ENCODE peak calls at places on chromosomes 12 and 14, in five cellular contexts. K is type B pancreatic cell, O is amniotic stem cell, S is astrocyte of the cerebellum, B is NCI-H748 treated with DMSO at 0.1 percent for 48 hours. L is an unnamed sample.

GRCh38 chr12:127145929-127146789 is 1120.8 kb upstream of the TMEM132C start:
- DNase-seq in K (no peak), O (peak), S (no peak), B (no peak), L (no peak)

GRCh38 chr14:59507063-59507751 is 22.9 kb downstream of the JKAMP start:
- DNase-seq in O (peak), S (peak), K (no peak), B (peak), L (peak)

GRCh38 chr14:32896979-32897723 is 41.5 kb upstream of the NPAS3 start:
- DNase-seq in K (no peak), O (no peak), S (peak), B (no peak), L (peak)

GRCh38 chr12:124898200-124898950 is 16.1 kb downstream of the UBC start:
- DNase-seq in S (no peak), K (no peak), O (no peak), B (no peak), L (peak)

GRCh38 chr14:74109369-74109768 is 24.6 kb downstream of the LIN52 start:
- DNase-seq in O (no peak), B (no peak), S (no peak), K (no peak), L (no peak)

GRCh38 chr12:113320401-113320800 is 14.5 kb downstream of the SLC8B1 start:
- DNase-seq in O (no peak), K (no peak), S (no peak), B (no peak), L (no peak)

GRCh38 chr12:531951-532585 is 72.3 kb downstream of the B4GALNT3 start:
- DNase-seq in B (no peak), S (no peak), O (no peak), K (no peak), L (no peak)

GRCh38 chr12:6044082-6044481 is 80.4 kb downstream of the VWF start:
- DNase-seq in B (no peak), S (no peak), O (peak), K (no peak), L (no peak)

GRCh38 chr14:51616724-51617409 is 34.8 kb upstream of the FRMD6 start:
- DNase-seq in O (peak), K (no peak), B (no peak), S (peak), L (peak)

GRCh38 chr12:58564721-58565120 is 355.6 kb downstream of the LRIG3 start:
- DNase-seq in B (no peak), S (no peak), O (peak), K (no peak), L (no peak)

GRCh38 chr14:42110167-42110566 is 503.5 kb downstream of the LRFN5 start:
- DNase-seq in K (no peak), O (no peak), S (peak), B (peak), L (no peak)

GRCh38 chr12:2794736-2795289 is at the start of gene FKBP4:
- DNase-seq in B (peak), O (peak), K (peak), S (no peak), L (peak)

GRCh38 chr12:97643961-97644360 is 181.4 kb downstream of the RMST start:
- DNase-seq in K (no peak), O (no peak), S (no peak), B (no peak), L (no peak)

GRCh38 chr14:74575507-74575906 is 36.5 kb downstream of the LTBP2 start:
- DNase-seq in B (no peak), O (no peak), K (no peak), S (no peak), L (no peak)

GRCh38 chr14:101853455-101854018 is 92.0 kb downstream of the PPP2R5C start:
- DNase-seq in B (no peak), K (no peak), S (no peak), O (no peak), L (no peak)

GRCh38 chr14:69574266-69574953 is at the start of gene CCDC177:
- DNase-seq in B (peak), K (peak), O (no peak), S (no peak), L (peak)

GRCh38 chr12:11810962-11811361 is 161.5 kb downstream of the ETV6 start:
- DNase-seq in B (no peak), O (no peak), K (no peak), S (no peak), L (no peak)

L was measured in lung microvascular endothelial cell.